ENCODE peak calls at places on chromosomes 3 and 15, in five cellular contexts. S is activated CD4-positive, alpha-beta T cell treated with anti-CD3 and anti-CD28 coated beads, Interleukin-2, amount 50 U/mL, for 24 hours; L is GM12864; V is uterus; D is AG08396. W is an unnamed sample.

GRCh38 chr3:129428382-129429079 is at the start of gene EFCAB12:
- DNase-seq in D (peak; percentile 94), V (peak; percentile 96), L (no peak), S (peak; percentile 82), W (no peak)

GRCh38 chr3:177224406-177224805 is 27.1 kb upstream of the TBL1XR1 start:
- DNase-seq in S (no peak), L (no peak), D (no peak), V (no peak), W (no peak)

GRCh38 chr3:126266291-126266840 is 86.0 kb upstream of the ALDH1L1 start:
- DNase-seq in V (peak; percentile 66), L (no peak), S (no peak), D (peak; percentile 34), W (no peak)

GRCh38 chr15:50028323-50028722 is 90.7 kb downstream of the ATP8B4 start:
- DNase-seq in V (no peak), D (no peak), L (no peak), S (no peak), W (no peak)

GRCh38 chr15:67998599-67999122 is 55.5 kb upstream of the PIAS1 start:
- DNase-seq in L (no peak), D (no peak), S (no peak), V (no peak), W (no peak)

GRCh38 chr3:126353694-126354321 is 3.4 kb downstream of the KLF15 start:
- DNase-seq in S (no peak), D (no peak), V (no peak), L (no peak), W (no peak)

GRCh38 chr3:123270818-123271217 is 69.1 kb downstream of the SEC22A start:
- DNase-seq in V (no peak), L (no peak), D (no peak), S (no peak), W (no peak)

GRCh38 chr3:108153451-108153981 is 62.7 kb upstream of the CD47 start:
- DNase-seq in L (peak; percentile 36), V (no peak), S (peak; percentile 46), D (peak; percentile 48), W (no peak)

GRCh38 chr3:4515896-4516295 is 22.7 kb downstream of the ITPR1 start:
- DNase-seq in D (no peak), S (no peak), L (no peak), V (no peak), W (no peak)

GRCh38 chr3:9157651-9158383 is 91.6 kb downstream of the SRGAP3 start:
- DNase-seq in D (no peak), V (no peak), L (no peak), S (no peak), W (no peak)